ENCODE peak calls at places on chromosome 14, in four cellular contexts. One of them, this sample, is unnamed.
A peak's percentile ranks its signal among the peaks of the same experiment; 100 is the strongest.

GRCh38 chr14:54676822-54677708 is 110.1 kb downstream of the SAMD4A start:
- DNase-seq in lower leg skin: peak; percentile 80
- DNase-seq in GM23338: peak; percentile 92
- DNase-seq in H9: peak; percentile 73
- DNase-seq in this sample: no peak

GRCh38 chr14:35046751-35047536 is 872 bp downstream of the FAM177A1 start:
- DNase-seq in GM23338: peak; percentile 71
- DNase-seq in H9: no peak
- DNase-seq in lower leg skin: peak; percentile 89
- DNase-seq in this sample: no peak

GRCh38 chr14:91413547-91414474 is 3.8 kb downstream of the CCDC88C start:
- DNase-seq in lower leg skin: no peak
- DNase-seq in GM23338: peak; percentile 97
- DNase-seq in H9: peak; percentile 98
- DNase-seq in this sample: no peak

GRCh38 chr14:104373855-104374717 is 205.5 kb upstream of the C14orf180 start:
- DNase-seq in H9: no peak
- DNase-seq in lower leg skin: no peak
- DNase-seq in GM23338: no peak
- DNase-seq in this sample: no peak

GRCh38 chr14:104731249-104731924 is 7.4 kb downstream of the ADSS1 start:
- DNase-seq in lower leg skin: no peak
- DNase-seq in GM23338: peak; percentile 87
- DNase-seq in H9: peak; percentile 76
- DNase-seq in this sample: no peak

GRCh38 chr14:103624860-103625259 is 4.2 kb upstream of the KLC1 start:
- DNase-seq in H9: peak; percentile 65
- DNase-seq in GM23338: no peak
- DNase-seq in lower leg skin: peak; percentile 97
- DNase-seq in this sample: no peak

GRCh38 chr14:64005822-64006221 is 153.0 kb downstream of the SYNE2 start:
- DNase-seq in GM23338: no peak
- DNase-seq in H9: no peak
- DNase-seq in lower leg skin: no peak
- DNase-seq in this sample: no peak

GRCh38 chr14:41389355-41389754 is 217.3 kb upstream of the LRFN5 start:
- DNase-seq in lower leg skin: no peak
- DNase-seq in H9: no peak
- DNase-seq in GM23338: no peak
- DNase-seq in this sample: no peak

GRCh38 chr14:23025181-23025788 is 9.4 kb downstream of the PSMB5 start:
- DNase-seq in GM23338: no peak
- DNase-seq in lower leg skin: no peak
- DNase-seq in H9: no peak
- DNase-seq in this sample: no peak

GRCh38 chr14:89029961-89030694 is 205.7 kb downstream of the TTC8 start:
- DNase-seq in H9: no peak
- DNase-seq in lower leg skin: no peak
- DNase-seq in GM23338: no peak
- DNase-seq in this sample: no peak

GRCh38 chr14:101076451-101077220 is 173.1 kb upstream of the RTL1 start:
- DNase-seq in H9: no peak
- DNase-seq in GM23338: no peak
- DNase-seq in lower leg skin: peak; percentile 74
- DNase-seq in this sample: peak; percentile 37

GRCh38 chr14:89564291-89564957 is 147.4 kb upstream of the FOXN3 start:
- DNase-seq in GM23338: no peak
- DNase-seq in lower leg skin: no peak
- DNase-seq in H9: no peak
- DNase-seq in this sample: no peak

GRCh38 chr14:59189281-59189821 is 884 bp downstream of the DAAM1 start:
- DNase-seq in GM23338: peak; percentile 28
- DNase-seq in H9: peak; percentile 28
- DNase-seq in lower leg skin: peak; percentile 88
- DNase-seq in this sample: no peak
- TF ChIP-seq CTCF in GM23338: no peak
- TF ChIP-seq CTCF in H9: no peak
- TF ChIP-seq CTCF in lower leg skin: no peak
- TF ChIP-seq CTCF in this sample: no peak

DNA sequence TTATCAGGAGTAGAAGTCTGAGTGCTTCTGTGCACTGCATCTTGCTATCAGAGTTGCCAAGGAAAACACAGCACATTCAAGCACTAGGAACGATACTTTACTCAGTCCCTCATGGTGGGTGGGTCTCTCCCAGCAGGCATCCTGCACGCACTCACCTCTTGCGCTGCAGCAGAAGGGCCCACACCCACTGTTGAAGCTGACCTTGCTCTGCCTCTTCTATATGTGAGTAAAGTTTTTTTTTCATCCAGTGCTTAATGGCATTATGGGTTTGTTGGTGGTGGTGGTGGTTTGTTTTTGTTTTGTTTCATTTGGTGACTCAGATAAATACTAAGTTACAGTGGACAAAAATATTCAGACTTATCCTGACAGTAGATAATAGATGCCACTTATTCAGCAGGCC is 348.5 kb downstream of the EGLN3 start:
- DNase-seq in GM23338: no peak
- DNase-seq in lower leg skin: no peak
- DNase-seq in H9: no peak
- DNase-seq in this sample: no peak
- TF ChIP-seq CTCF in GM23338: no peak
- TF ChIP-seq CTCF in lower leg skin: no peak
- TF ChIP-seq CTCF in H9: no peak
- TF ChIP-seq CTCF in this sample: no peak

GRCh38 chr14:94671870-94672444 is 59.8 kb downstream of the SERPINA3 start:
- DNase-seq in GM23338: no peak
- DNase-seq in lower leg skin: peak; percentile 54
- DNase-seq in H9: no peak
- DNase-seq in this sample: peak; percentile 6
- TF ChIP-seq CTCF in GM23338: no peak
- TF ChIP-seq CTCF in lower leg skin: no peak
- TF ChIP-seq CTCF in H9: peak; percentile 40
- TF ChIP-seq CTCF in this sample: no peak

DNA sequence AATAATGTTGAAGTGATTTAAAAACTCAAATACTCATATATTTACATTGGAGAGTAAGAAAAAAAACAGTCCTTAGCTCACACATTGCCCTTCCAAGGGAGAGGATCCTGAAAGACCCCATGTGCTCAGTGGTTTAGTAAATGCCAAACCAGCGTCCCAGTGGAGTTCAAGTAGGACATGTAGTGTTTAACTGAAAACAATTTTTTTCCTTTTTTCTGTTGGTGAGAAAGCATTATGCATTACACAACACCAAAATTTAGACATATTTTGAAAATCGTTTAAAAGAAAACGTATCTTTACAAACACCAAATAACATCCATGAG is 33.6 kb downstream of the UBR7 start:
- DNase-seq in H9: no peak
- DNase-seq in lower leg skin: no peak
- DNase-seq in GM23338: no peak
- DNase-seq in this sample: no peak
- TF ChIP-seq CTCF in H9: no peak
- TF ChIP-seq CTCF in lower leg skin: no peak
- TF ChIP-seq CTCF in GM23338: no peak
- TF ChIP-seq CTCF in this sample: no peak

DNA sequence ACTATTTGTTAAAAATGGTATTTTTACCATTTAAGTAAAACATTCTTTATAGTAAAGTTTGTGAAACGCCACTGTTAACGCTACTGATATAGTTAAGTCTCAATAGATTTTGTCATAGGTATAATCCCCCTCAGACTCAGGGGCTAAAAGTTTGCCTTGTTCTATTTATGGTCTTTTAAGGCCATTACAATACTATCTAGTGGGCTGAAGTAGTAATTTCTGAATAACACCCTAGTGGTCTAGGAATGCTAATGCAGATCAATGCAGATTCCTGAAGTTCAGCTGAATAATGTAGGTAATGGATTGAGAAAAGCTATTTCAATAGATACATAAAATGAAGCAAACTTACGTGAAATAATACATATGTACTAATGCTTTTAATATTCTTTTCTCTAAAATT is 989.3 kb upstream of the NOVA1 start:
- DNase-seq in GM23338: peak; percentile 27
- DNase-seq in lower leg skin: no peak
- DNase-seq in H9: no peak
- DNase-seq in this sample: no peak
- TF ChIP-seq CTCF in GM23338: peak; percentile 58
- TF ChIP-seq CTCF in lower leg skin: no peak
- TF ChIP-seq CTCF in H9: peak; percentile 58
- TF ChIP-seq CTCF in this sample: peak; percentile 40

DNA sequence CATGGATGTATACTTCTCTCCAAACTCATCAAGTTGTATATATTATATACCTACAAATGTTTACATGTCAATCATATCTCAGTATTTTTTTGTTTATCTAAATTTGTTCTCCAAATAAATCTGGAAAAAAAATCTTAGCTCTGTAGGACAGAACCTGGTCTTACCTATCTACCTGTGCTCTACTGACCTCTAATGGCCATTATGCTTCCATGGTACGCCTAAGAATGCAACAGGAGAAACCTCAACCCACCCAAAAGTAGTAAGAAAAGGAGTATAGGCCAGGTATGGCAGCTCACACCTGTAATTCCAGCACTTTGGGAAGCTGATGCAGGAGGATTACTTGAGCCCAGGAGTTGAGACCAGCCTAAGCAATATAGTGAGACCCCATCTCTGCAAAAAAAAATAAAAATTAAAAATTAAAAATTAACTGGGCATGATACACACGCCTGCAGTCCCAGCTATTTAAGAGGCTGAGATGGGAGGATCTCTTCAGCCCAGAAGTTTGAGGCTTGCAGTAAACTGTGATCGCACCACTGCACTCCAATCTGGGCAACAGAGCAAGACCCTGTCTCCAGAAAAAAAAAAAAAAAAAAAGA is 8.7 kb downstream of the OR11H4 start:
- DNase-seq in H9: no peak
- DNase-seq in GM23338: peak; percentile 66
- DNase-seq in lower leg skin: no peak
- DNase-seq in this sample: no peak
- TF ChIP-seq CTCF in H9: peak; percentile 40
- TF ChIP-seq CTCF in GM23338: peak; percentile 69
- TF ChIP-seq CTCF in lower leg skin: no peak
- TF ChIP-seq CTCF in this sample: no peak

GRCh38 chr14:48586099-48586498 is 910.7 kb upstream of the MDGA2 start:
- DNase-seq in GM23338: peak; percentile 53
- DNase-seq in H9: no peak
- DNase-seq in lower leg skin: no peak
- DNase-seq in this sample: no peak
- TF ChIP-seq CTCF in GM23338: no peak
- TF ChIP-seq CTCF in H9: no peak
- TF ChIP-seq CTCF in lower leg skin: no peak
- TF ChIP-seq CTCF in this sample: no peak

GRCh38 chr14:33897878-33898535 is 52.9 kb downstream of the EGLN3 start:
- DNase-seq in GM23338: no peak
- DNase-seq in H9: no peak
- DNase-seq in lower leg skin: no peak
- DNase-seq in this sample: no peak
- TF ChIP-seq CTCF in GM23338: no peak
- TF ChIP-seq CTCF in H9: no peak
- TF ChIP-seq CTCF in lower leg skin: no peak
- TF ChIP-seq CTCF in this sample: no peak

This sample was measured in mesothelial cell of epicardium.